ENCODE peak calls at places on chromosomes 1 and 21, in eight cellular contexts. B is endothelial cell of umbilical vein, A is breast epithelium, J is stomach, K is suprapubic skin, I is SK-N-MC, M is prostate gland, C is K562. R is an unnamed sample.
A peak's percentile ranks its signal among the peaks of the same experiment; 100 is the strongest.

GRCh38 chr1:178938959-178939317 is 68.1 kb upstream of the ANGPTL1 start:
- DNase-seq in B (no peak), A (no peak), J (no peak), K (no peak), I (no peak), M (peak; percentile 41), C (no peak), R (peak; percentile 64)

GRCh38 chr1:180002437-180002836 is 47.8 kb downstream of the CEP350 start:
- DNase-seq in B (no peak), A (no peak), J (no peak), K (no peak), I (no peak), M (no peak), C (no peak), R (no peak)

GRCh38 chr21:15508554-15508953 is 221.2 kb upstream of the USP25 start:
- DNase-seq in B (no peak), A (no peak), J (no peak), K (no peak), I (no peak), M (no peak), C (no peak), R (no peak)

GRCh38 chr1:63615809-63616420 is 22.7 kb downstream of the PGM1 start:
- DNase-seq in B (peak; percentile 82), A (no peak), J (peak; percentile 65), K (no peak), I (peak; percentile 70), M (peak; percentile 72), C (peak; percentile 69), R (no peak)

GRCh38 chr1:174005032-174005431 is 17.1 kb downstream of the RC3H1 start:
- DNase-seq in B (no peak), A (no peak), J (no peak), K (no peak), I (peak; percentile 90), M (no peak), C (no peak), R (no peak)

GRCh38 chr1:222240536-222241181 is 307.2 kb downstream of the HHIPL2 start:
- DNase-seq in B (no peak), A (no peak), J (no peak), K (no peak), I (no peak), M (no peak), C (no peak), R (no peak)

GRCh38 chr1:223273511-223273910 is 90.5 kb downstream of the SUSD4 start:
- DNase-seq in B (no peak), A (no peak), J (no peak), K (no peak), I (no peak), M (no peak), C (no peak), R (no peak)

GRCh38 chr1:42259739-42260064 is 75.3 kb downstream of the FOXJ3 start:
- DNase-seq in B (peak; percentile 23), A (no peak), J (no peak), K (no peak), I (no peak), M (no peak), C (no peak), R (no peak)

GRCh38 chr1:109980324-109981127 is 4.0 kb upstream of the AHCYL1 start:
- DNase-seq in B (no peak), A (no peak), J (peak; percentile 73), K (no peak), I (no peak), M (no peak), C (no peak), R (no peak)

GRCh38 chr1:229412056-229412455 is 21.8 kb downstream of the ACTA1 start:
- DNase-seq in B (no peak), A (no peak), J (no peak), K (no peak), I (no peak), M (no peak), C (no peak), R (no peak)

GRCh38 chr1:157882560-157882959 is 41.0 kb upstream of the CD5L start:
- DNase-seq in B (no peak), A (no peak), J (no peak), K (no peak), I (no peak), M (no peak), C (no peak), R (no peak)

GRCh38 chr1:104797982-104798381 is 1048.3 kb downstream of the AMY1C start:
- DNase-seq in B (no peak), A (no peak), J (no peak), K (no peak), I (no peak), M (no peak), C (no peak), R (no peak)

GRCh38 chr1:203649551-203650011 is 22.9 kb downstream of the ATP2B4 start:
- DNase-seq in B (no peak), A (no peak), J (no peak), K (no peak), I (no peak), M (no peak), C (no peak), R (no peak)

GRCh38 chr21:40386301-40386911 is 460.6 kb downstream of the DSCAM start:
- DNase-seq in B (no peak), A (peak; percentile 56), J (peak; percentile 70), K (no peak), I (no peak), M (peak; percentile 56), C (peak; percentile 42), R (peak; percentile 77)

GRCh38 chr1:34367954-34368353 is 191.2 kb downstream of the C1orf94 start:
- DNase-seq in B (no peak), A (no peak), J (no peak), K (no peak), I (no peak), M (no peak), C (no peak), R (no peak)

GRCh38 chr1:71047635-71048607 is at the start of gene PTGER3:
- DNase-seq in B (peak; percentile 7), A (peak; percentile 84), J (peak; percentile 88), K (peak; percentile 90), I (no peak), M (peak; percentile 40), C (peak; percentile 92), R (peak; percentile 81)

GRCh38 chr21:18869105-18869504 is 465.5 kb upstream of the TMPRSS15 start:
- DNase-seq in B (no peak), A (no peak), J (no peak), K (no peak), I (no peak), M (no peak), C (no peak), R (no peak)
- H3K9me3 ChIP-seq in B (no peaks in the 10 kb centered on the region), A (no peaks in the 10 kb centered on the region), J (no peaks in the 10 kb centered on the region), K (peaks cover 9% of the 10 kb centered on the region), I (no peaks in the 10 kb centered on the region), M (no peaks in the 10 kb centered on the region), C (no peaks in the 10 kb centered on the region), R (peaks cover 14% of the 10 kb centered on the region)

GRCh38 chr1:67427947-67428346 is 2.3 kb downstream of the SERBP1 start:
- DNase-seq in B (peak; percentile 21), A (no peak), J (no peak), K (no peak), I (no peak), M (no peak), C (no peak), R (no peak)

GRCh38 chr1:67431156-67431765 is 1.1 kb upstream of the SERBP1 start:
- DNase-seq in B (no peak), A (no peak), J (no peak), K (no peak), I (no peak), M (no peak), C (no peak), R (no peak)

GRCh38 chr1:67430358-67431155 is at the start of gene SERBP1:
- DNase-seq in B (peak; percentile 99), A (peak; percentile 94), J (peak; percentile 96), K (peak; percentile 97), I (peak; percentile 88), M (peak; percentile 97), C (peak; percentile 86), R (peak; percentile 99)

GRCh38 chr1:67429011-67429527 is 1.1 kb downstream of the SERBP1 start:
- DNase-seq in B (peak; percentile 36), A (no peak), J (no peak), K (no peak), I (no peak), M (peak; percentile 6), C (peak; percentile 31), R (peak; percentile 74)

DNA sequence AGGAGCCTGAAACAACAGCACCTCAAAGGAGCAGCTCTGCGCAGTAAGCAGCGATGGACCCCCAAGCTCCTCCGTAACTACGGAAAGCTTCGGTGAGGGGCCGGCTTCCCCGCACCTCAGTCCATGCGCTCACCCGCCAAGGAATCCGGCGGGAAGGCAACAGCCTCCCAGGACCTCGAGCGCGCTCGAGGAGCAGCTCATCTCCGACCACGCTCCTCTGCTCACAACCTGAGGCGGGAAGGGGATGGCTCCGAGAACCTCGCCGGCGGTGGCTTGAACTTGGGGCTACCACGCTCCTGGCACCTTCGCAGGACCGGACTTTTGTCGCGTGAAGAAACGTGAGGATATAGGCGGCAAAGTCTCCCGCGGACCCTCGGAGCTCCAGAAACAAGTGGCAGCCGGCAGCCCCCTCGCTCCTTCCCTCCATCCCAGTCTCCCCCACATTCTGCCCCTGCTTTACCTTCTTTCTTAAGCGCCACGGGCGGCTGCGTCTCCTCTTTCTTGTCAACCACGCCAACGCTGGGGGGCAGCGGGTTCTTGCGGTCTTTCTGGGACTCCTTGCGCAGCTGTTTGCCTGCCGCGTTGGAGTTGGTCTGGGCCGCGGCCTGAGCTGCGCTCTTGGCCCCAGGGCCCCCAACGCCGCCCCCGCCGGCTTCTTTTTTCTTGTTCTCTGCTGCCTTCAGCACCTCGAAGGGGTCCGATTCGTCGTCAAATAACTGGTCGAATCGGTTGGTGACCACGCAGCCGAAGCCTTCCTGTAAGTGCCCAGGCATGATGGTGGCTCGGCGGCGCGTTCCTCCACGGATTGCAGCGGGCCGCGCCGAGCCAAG is 459 bp downstream of the SERBP1 start:
- DNase-seq in B (peak; percentile 48), A (peak; percentile 57), J (peak; percentile 31), K (peak; percentile 80), I (no peak), M (peak; percentile 5), C (peak; percentile 47), R (peak; percentile 89)
- TF ChIP-seq POLR2AphosphoS5 in B (peak; percentile 64), A (no peak), J (no peak), K (no peak), I (peak; percentile 80), M (no peak), C (no peak), R (peak; percentile 17)

GRCh38 chr1:48190893-48191292 is 31.6 kb upstream of the SLC5A9 start:
- DNase-seq in B (no peak), A (no peak), J (no peak), K (no peak), I (no peak), M (no peak), C (no peak), R (no peak)
- H3K9me3 ChIP-seq in B (no peaks in the 10 kb centered on the region), A (peaks cover 6% of the 10 kb centered on the region), J (peaks cover 10% of the 10 kb centered on the region), K (no peaks in the 10 kb centered on the region), I (peaks cover 9% of the 10 kb centered on the region), M (no peaks in the 10 kb centered on the region), C (no peaks in the 10 kb centered on the region), R (peaks cover 10% of the 10 kb centered on the region)

DNA sequence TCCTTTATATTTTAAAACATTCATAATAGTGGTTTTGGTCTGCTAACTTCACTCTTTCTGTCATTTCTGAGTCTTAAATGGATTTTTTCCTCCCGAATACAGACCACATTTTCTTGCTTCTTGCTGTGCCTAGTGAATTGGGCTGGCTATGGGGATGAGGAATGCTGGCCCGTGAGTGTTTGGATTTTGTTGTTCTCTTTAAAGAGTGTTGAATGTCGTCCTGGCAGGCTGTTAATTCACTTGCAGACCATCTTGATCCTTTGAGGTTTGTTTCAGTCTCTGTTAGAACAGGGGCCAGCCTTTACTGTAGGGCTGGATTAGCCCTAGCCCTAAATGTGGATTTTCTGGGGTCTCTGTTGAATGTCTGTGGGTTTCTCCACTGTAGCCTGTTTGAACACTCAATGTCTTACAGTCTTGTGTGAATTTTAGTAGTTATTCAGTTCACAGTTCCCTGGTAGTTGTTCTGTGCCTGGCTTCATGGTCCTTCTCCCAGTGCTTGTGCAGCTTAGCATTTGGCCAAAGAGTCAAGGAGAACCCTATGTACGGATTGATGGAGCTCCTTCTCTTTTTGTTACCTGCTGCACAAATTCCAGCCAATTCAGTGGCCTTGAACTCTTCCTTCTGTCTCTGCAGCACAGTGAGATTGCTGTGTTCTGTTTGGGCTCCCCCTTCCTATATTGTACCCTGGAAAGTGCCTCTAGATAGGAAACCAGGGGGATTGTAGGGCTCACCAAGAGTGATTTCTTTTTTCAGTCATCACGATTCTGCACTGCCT is 95.7 kb downstream of the DYRK1A start:
- DNase-seq in B (no peak), A (no peak), J (no peak), K (no peak), I (no peak), M (no peak), C (no peak), R (no peak)
- TF ChIP-seq POLR2AphosphoS5 in B (no peak), A (no peak), J (no peak), K (no peak), I (no peak), M (no peak), C (no peak), R (no peak)